ENCODE peak calls at places on chromosomes 6 and 20, in four cellular contexts. One of them, this sample, is unnamed.

GRCh38 chr20:24814556-24815195 is 134.4 kb upstream of the CST7 start:
- DNase-seq in A549: no peak
- DNase-seq in HepG2: no peak
- DNase-seq in K562: no peak
- DNase-seq in this sample: no peak

GRCh38 chr6:138231399-138231886 is 13.2 kb upstream of the PBOV1 start:
- DNase-seq in A549: no peak
- DNase-seq in HepG2: peak; percentile 72
- DNase-seq in K562: no peak
- DNase-seq in this sample: no peak

GRCh38 chr20:56572178-56572577 is 39.1 kb downstream of the FAM209B start:
- DNase-seq in A549: no peak
- DNase-seq in HepG2: no peak
- DNase-seq in K562: no peak
- DNase-seq in this sample: no peak

GRCh38 chr6:108745664-108746336 is 102.4 kb upstream of the ARMC2 start:
- DNase-seq in A549: no peak
- DNase-seq in HepG2: no peak
- DNase-seq in K562: no peak
- DNase-seq in this sample: no peak

GRCh38 chr6:85612690-85613474 is 19.2 kb upstream of the SNX14 start:
- DNase-seq in A549: no peak
- DNase-seq in HepG2: no peak
- DNase-seq in K562: no peak
- DNase-seq in this sample: no peak

GRCh38 chr6:27608916-27609883 is 136.3 kb upstream of the ZNF184 start:
- DNase-seq in A549: no peak
- DNase-seq in HepG2: peak; percentile 61
- DNase-seq in K562: no peak
- DNase-seq in this sample: peak; percentile 56

GRCh38 chr20:40922865-40923264 is 105.8 kb upstream of the TOP1 start:
- DNase-seq in A549: no peak
- DNase-seq in HepG2: no peak
- DNase-seq in K562: no peak
- DNase-seq in this sample: no peak

GRCh38 chr6:81895511-81896185 is 143.2 kb upstream of the TENT5A start:
- DNase-seq in A549: no peak
- DNase-seq in HepG2: peak; percentile 6
- DNase-seq in K562: no peak
- DNase-seq in this sample: no peak

GRCh38 chr6:73085362-73085975 is 139.8 kb downstream of the KHDC1L start:
- DNase-seq in A549: no peak
- DNase-seq in HepG2: no peak
- DNase-seq in K562: no peak
- DNase-seq in this sample: peak; percentile 36

DNA sequence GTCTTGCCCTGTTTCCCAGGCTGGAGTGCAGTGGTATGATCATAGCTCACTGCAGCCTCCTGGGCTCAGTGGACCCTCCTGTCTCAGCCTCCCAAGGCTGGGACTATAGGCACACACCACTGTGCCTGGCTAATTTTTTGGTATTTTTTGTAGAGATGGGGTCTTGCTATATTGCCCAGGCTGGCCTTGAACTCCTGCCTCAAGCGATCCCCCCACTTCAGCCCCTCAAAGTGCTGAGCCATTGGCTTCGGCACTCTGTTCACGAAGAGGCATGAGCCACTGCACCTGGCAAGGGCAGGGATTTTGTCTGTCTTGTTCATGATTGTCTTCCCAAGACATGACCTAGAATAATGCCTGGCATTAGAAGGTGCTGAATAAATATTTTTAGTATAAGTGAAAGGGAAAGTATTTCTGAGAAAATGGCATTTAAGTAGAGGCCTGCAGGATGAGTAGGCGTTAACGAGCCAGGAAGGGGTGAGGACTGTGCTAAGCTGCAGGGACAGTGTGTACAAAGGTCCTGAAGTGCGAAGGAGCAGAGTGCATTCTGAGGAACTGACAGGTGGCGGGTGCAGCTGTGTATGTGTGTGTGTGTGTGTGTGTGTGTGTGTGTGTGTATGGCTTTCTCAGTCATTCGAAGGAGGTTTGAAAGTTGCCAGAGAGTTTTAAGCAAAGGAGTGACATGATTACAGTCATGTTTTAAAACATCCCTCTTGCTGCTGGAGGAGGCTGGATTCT is 43.0 kb downstream of the VEGFA start:
- DNase-seq in A549: no peak
- DNase-seq in HepG2: no peak
- DNase-seq in K562: no peak
- DNase-seq in this sample: peak; percentile 25
- TF ChIP-seq POLR2AphosphoS2 in A549: no peak
- TF ChIP-seq POLR2AphosphoS2 in HepG2: no peak
- TF ChIP-seq POLR2AphosphoS2 in K562: no peak
- TF ChIP-seq POLR2AphosphoS2 in this sample: no peak

GRCh38 chr6:39263299-39264037 is 34.2 kb upstream of the KCNK5 start:
- DNase-seq in A549: no peak
- DNase-seq in HepG2: no peak
- DNase-seq in K562: no peak
- DNase-seq in this sample: no peak
- H3K4me2 ChIP-seq in A549: no peak overlapping the region
- H3K4me2 ChIP-seq in HepG2: no peak overlapping the region
- H3K4me2 ChIP-seq in K562: no peak overlapping the region
- H3K4me2 ChIP-seq in this sample: no peak overlapping the region

GRCh38 chr6:76885861-76886301 is 577.4 kb downstream of the HTR1B start:
- DNase-seq in A549: no peak
- DNase-seq in HepG2: no peak
- DNase-seq in K562: no peak
- DNase-seq in this sample: no peak

GRCh38 chr6:76876922-76877553 is 586.3 kb downstream of the HTR1B start:
- DNase-seq in A549: no peak
- DNase-seq in HepG2: peak; percentile 65
- DNase-seq in K562: no peak
- DNase-seq in this sample: no peak

GRCh38 chr6:76886900-76887299 is 576.4 kb downstream of the HTR1B start:
- DNase-seq in A549: no peak
- DNase-seq in HepG2: no peak
- DNase-seq in K562: no peak
- DNase-seq in this sample: no peak

DNA sequence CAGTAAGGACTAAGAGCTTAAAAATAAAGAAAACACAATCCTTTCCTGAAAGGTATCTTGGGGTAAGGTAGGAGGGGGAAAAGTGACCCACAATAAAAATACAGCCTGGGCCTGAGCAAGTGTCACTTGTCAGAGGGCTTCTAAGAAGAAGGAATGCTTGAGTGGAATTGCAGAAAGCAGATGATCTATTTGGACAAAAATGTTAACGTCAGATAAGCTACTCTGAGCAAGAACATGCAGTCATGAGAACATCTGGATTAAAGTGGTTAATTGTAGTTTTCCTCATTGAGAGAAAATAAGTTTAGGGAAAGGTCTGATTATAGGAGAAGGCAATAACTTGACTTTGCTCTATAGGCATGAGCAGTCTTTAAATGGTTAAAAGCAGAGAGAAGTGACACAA is 581.9 kb downstream of the HTR1B start:
- DNase-seq in A549: no peak
- DNase-seq in HepG2: no peak
- DNase-seq in K562: no peak
- DNase-seq in this sample: no peak
- TF ChIP-seq POLR2AphosphoS2 in A549: no peak
- TF ChIP-seq POLR2AphosphoS2 in HepG2: no peak
- TF ChIP-seq POLR2AphosphoS2 in K562: no peak
- TF ChIP-seq POLR2AphosphoS2 in this sample: no peak

GRCh38 chr6:144673807-144674206 is 388.7 kb downstream of the UTRN start:
- DNase-seq in A549: no peak
- DNase-seq in HepG2: no peak
- DNase-seq in K562: no peak
- DNase-seq in this sample: no peak
- H3K4me2 ChIP-seq in A549: no peak overlapping the region
- H3K4me2 ChIP-seq in HepG2: no peak overlapping the region
- H3K4me2 ChIP-seq in K562: no peak overlapping the region
- H3K4me2 ChIP-seq in this sample: no peak overlapping the region

GRCh38 chr6:139515511-139515910 is 141.1 kb upstream of the CITED2 start:
- DNase-seq in A549: no peak
- DNase-seq in HepG2: peak; percentile 31
- DNase-seq in K562: no peak
- DNase-seq in this sample: no peak
- TF ChIP-seq POLR2AphosphoS2 in A549: no peak
- TF ChIP-seq POLR2AphosphoS2 in HepG2: no peak
- TF ChIP-seq POLR2AphosphoS2 in K562: no peak
- TF ChIP-seq POLR2AphosphoS2 in this sample: no peak

GRCh38 chr6:38144365-38144764 is 324.8 kb downstream of the ZFAND3 start:
- DNase-seq in A549: no peak
- DNase-seq in HepG2: no peak
- DNase-seq in K562: no peak
- DNase-seq in this sample: no peak
- H3K4me2 ChIP-seq in A549: no peak overlapping the region
- H3K4me2 ChIP-seq in HepG2: no peak overlapping the region
- H3K4me2 ChIP-seq in K562: no peak overlapping the region
- H3K4me2 ChIP-seq in this sample: no peak overlapping the region

DNA sequence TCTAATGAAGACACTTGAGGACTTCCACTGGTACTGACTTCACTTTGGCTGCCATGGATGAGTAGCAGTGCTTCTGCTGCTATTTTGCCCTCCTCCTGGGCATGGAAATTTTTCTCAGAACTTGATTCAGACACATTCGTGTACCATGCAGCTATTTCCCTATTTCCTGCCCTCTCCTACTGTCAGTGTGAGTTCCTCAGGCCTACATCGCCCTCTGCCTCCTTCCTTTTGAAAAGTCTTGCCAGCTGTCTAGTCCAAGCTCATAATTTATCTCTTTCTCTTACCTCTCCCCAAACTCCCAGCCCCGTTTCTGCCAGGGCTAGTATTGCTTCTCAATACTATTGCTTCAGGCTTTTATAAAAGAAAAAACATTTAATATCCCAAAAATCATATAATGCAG is 470.2 kb downstream of the ADGRB3 start:
- DNase-seq in A549: no peak
- DNase-seq in HepG2: no peak
- DNase-seq in K562: no peak
- DNase-seq in this sample: no peak
- TF ChIP-seq POLR2AphosphoS2 in A549: no peak
- TF ChIP-seq POLR2AphosphoS2 in HepG2: no peak
- TF ChIP-seq POLR2AphosphoS2 in K562: no peak
- TF ChIP-seq POLR2AphosphoS2 in this sample: no peak

DNA sequence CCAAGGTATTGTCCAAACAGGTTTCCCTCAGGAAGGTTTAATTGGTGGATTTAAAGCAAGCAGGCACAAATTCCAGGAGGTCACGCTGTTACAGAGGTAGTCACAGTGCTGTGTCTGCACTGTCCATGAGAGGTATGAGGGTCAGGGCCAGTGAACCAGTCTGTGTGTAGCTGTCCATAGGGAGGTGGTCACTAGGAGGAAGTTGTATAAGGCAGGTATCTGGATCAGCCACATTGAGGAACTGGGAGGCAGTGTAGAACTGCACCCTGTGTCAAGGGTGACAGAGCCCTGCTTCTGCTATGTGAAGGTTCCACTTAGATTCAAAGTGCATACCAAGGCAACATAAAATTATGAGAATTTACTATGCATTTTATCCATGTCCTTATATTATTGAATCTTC is 73.3 kb downstream of the MAP3K4 start:
- DNase-seq in A549: no peak
- DNase-seq in HepG2: no peak
- DNase-seq in K562: no peak
- DNase-seq in this sample: no peak
- H3K4me2 ChIP-seq in A549: no peak overlapping the region
- H3K4me2 ChIP-seq in HepG2: no peak overlapping the region
- H3K4me2 ChIP-seq in K562: no peak overlapping the region
- H3K4me2 ChIP-seq in this sample: no peak overlapping the region

GRCh38 chr6:117449549-117450439 is 24.1 kb upstream of the ROS1 start:
- DNase-seq in A549: no peak
- DNase-seq in HepG2: peak; percentile 66
- DNase-seq in K562: peak; percentile 15
- DNase-seq in this sample: peak; percentile 12

GRCh38 chr6:117451607-117452164 is 25.9 kb upstream of the ROS1 start:
- DNase-seq in A549: no peak
- DNase-seq in HepG2: no peak
- DNase-seq in K562: no peak
- DNase-seq in this sample: no peak

GRCh38 chr6:117448011-117448410 is 22.3 kb upstream of the ROS1 start:
- DNase-seq in A549: no peak
- DNase-seq in HepG2: no peak
- DNase-seq in K562: no peak
- DNase-seq in this sample: no peak

GRCh38 chr6:117446851-117447250 is 21.1 kb upstream of the ROS1 start:
- DNase-seq in A549: no peak
- DNase-seq in HepG2: no peak
- DNase-seq in K562: no peak
- DNase-seq in this sample: no peak

GRCh38 chr6:117448732-117449131 is 23.0 kb upstream of the ROS1 start:
- DNase-seq in A549: peak; percentile 31
- DNase-seq in HepG2: no peak
- DNase-seq in K562: no peak
- DNase-seq in this sample: no peak
- TF ChIP-seq POLR2AphosphoS2 in A549: no peak
- TF ChIP-seq POLR2AphosphoS2 in HepG2: no peak
- TF ChIP-seq POLR2AphosphoS2 in K562: no peak
- TF ChIP-seq POLR2AphosphoS2 in this sample: no peak

This sample was measured in GM12878.